ENCODE peak calls at places on chromosomes 4 and X, in five cellular contexts. Z is EL; A is AML-193; F is stimulated activated CD4-positive, alpha-beta T cell treated with anti-CD3 and anti-CD28 coated beads, Interleukin-4, amount 100 ng/mL, for 24 hours; X is iris pigment epithelial cell. G is an unnamed sample.

GRCh38 chr4:94285666-94286065 is 57.0 kb downstream of the HPGDS start:
- DNase-seq in Z (no peak), A (no peak), F (no peak), X (no peak), G (no peak)

GRCh38 chrX:150084474-150085229 is 146.4 kb upstream of the EOLA2 start:
- DNase-seq in Z (peak; percentile 85), A (no peak), F (no peak), X (peak; percentile 68), G (peak; percentile 58)

GRCh38 chr4:145954924-145955339 is 16.3 kb upstream of the ZNF827 start:
- DNase-seq in Z (peak; percentile 86), A (no peak), F (no peak), X (peak; percentile 98), G (peak; percentile 98)

GRCh38 chr4:186168750-186169149 is 22.6 kb upstream of the CYP4V2 start:
- DNase-seq in Z (no peak), A (no peak), F (no peak), X (no peak), G (no peak)

GRCh38 chr4:153205757-153206156 is 1.5 kb downstream of the TRIM2 start:
- DNase-seq in Z (no peak), A (no peak), F (peak; percentile 45), X (peak; percentile 78), G (peak; percentile 25)

GRCh38 chr4:1246111-1246881 is 2.6 kb downstream of the CTBP1 start:
- DNase-seq in Z (no peak), A (no peak), F (no peak), X (no peak), G (no peak)

GRCh38 chrX:119009071-119009470 is 34.7 kb downstream of the LONRF3 start:
- DNase-seq in Z (no peak), A (no peak), F (no peak), X (no peak), G (no peak)

GRCh38 chrX:136055651-136056221 is 70.5 kb downstream of the SLC9A6 start:
- DNase-seq in Z (peak; percentile 51), A (no peak), F (no peak), X (peak; percentile 77), G (peak; percentile 87)

GRCh38 chrX:151974336-151975227 is at the start of gene GABRE:
- DNase-seq in Z (peak; percentile 50), A (no peak), F (no peak), X (peak; percentile 40), G (peak; percentile 26)

GRCh38 chr4:166092797-166093196 is 219.8 kb downstream of the TLL1 start:
- DNase-seq in Z (no peak), A (no peak), F (no peak), X (no peak), G (no peak)

GRCh38 chr4:84100071-84100470 is 399.0 kb downstream of the NKX6-1 start:
- DNase-seq in Z (no peak), A (no peak), F (no peak), X (no peak), G (no peak)

GRCh38 chrX:633655-634305 is 3.2 kb downstream of the SHOX start:
- DNase-seq in Z (peak; percentile 35), A (no peak), F (no peak), X (no peak), G (no peak)

GRCh38 chr4:13483142-13484044 is 747 bp downstream of the RAB28 start:
- DNase-seq in Z (peak; percentile 79), A (peak; percentile 42), F (peak; percentile 22), X (peak; percentile 73), G (peak; percentile 73)

GRCh38 chr4:26039950-26040349 is 125.9 kb downstream of the SMIM20 start:
- DNase-seq in Z (no peak), A (no peak), F (no peak), X (peak; percentile 45), G (no peak)

GRCh38 chr4:173314715-173315114 is 19.4 kb downstream of the HMGB2 start:
- DNase-seq in Z (no peak), A (no peak), F (no peak), X (no peak), G (no peak)

GRCh38 chr4:81745076-81745475 is 273.4 kb upstream of the RASGEF1B start:
- DNase-seq in Z (no peak), A (no peak), F (no peak), X (no peak), G (no peak)

G was measured in fibroblast of mammary gland.